ENCODE peak calls at places on chromosome 5, in ten cellular contexts. H, U, S, Y, Z, Q, B, T, R and D are unnamed samples.

GRCh38 chr5:91301459-91301858 is 81.7 kb downstream of the ARRDC3 start:
- DNase-seq in H (no peak), U (peak; percentile 75), S (no peak), Y (no peak), Z (peak; percentile 74), Q (no peak), B (no peak), T (no peak), R (no peak), D (no peak)

GRCh38 chr5:27020965-27021364 is 17.4 kb downstream of the CDH9 start:
- DNase-seq in H (peak; percentile 7), U (peak; percentile 55), S (no peak), Y (no peak), Z (peak; percentile 48), Q (no peak), B (no peak), T (no peak), R (no peak), D (peak; percentile 48)

GRCh38 chr5:179150011-179150410 is 89.8 kb downstream of the ZNF354C start:
- DNase-seq in H (no peak), U (no peak), S (no peak), Y (peak; percentile 45), Z (no peak), Q (no peak), B (no peak), T (no peak), R (no peak), D (no peak)

GRCh38 chr5:140564196-140565023 is at the start of the genes APBB3 and SLC35A4:
- DNase-seq in H (peak; percentile 95), U (peak; percentile 99), S (peak; percentile 100), Y (peak; percentile 98), Z (peak; percentile 99), Q (peak; percentile 95), B (no peak), T (peak; percentile 84), R (peak; percentile 94), D (peak; percentile 98)

GRCh38 chr5:43000198-43000840 is 39.8 kb downstream of the ANXA2R start:
- DNase-seq in H (peak; percentile 20), U (no peak), S (no peak), Y (no peak), Z (no peak), Q (no peak), B (no peak), T (no peak), R (no peak), D (no peak)

GRCh38 chr5:84092738-84093137 is 291.9 kb downstream of the EDIL3 start:
- DNase-seq in H (no peak), U (no peak), S (no peak), Y (no peak), Z (no peak), Q (no peak), B (no peak), T (no peak), R (no peak), D (no peak)

GRCh38 chr5:61623401-61624069 is 291.5 kb downstream of the ZSWIM6 start:
- DNase-seq in H (peak; percentile 41), U (no peak), S (no peak), Y (no peak), Z (peak; percentile 20), Q (no peak), B (peak; percentile 8), T (no peak), R (no peak), D (no peak)

GRCh38 chr5:83777856-83778255 is 57.2 kb upstream of the HAPLN1 start:
- DNase-seq in H (no peak), U (no peak), S (no peak), Y (no peak), Z (no peak), Q (no peak), B (no peak), T (no peak), R (no peak), D (no peak)

GRCh38 chr5:16615737-16616535 is 861 bp downstream of the RETREG1 start:
- DNase-seq in H (no peak), U (no peak), S (no peak), Y (no peak), Z (peak; percentile 28), Q (no peak), B (no peak), T (no peak), R (no peak), D (no peak)

GRCh38 chr5:102531506-102531905 is 32.7 kb upstream of the SLCO6A1 start:
- DNase-seq in H (no peak), U (peak; percentile 9), S (no peak), Y (no peak), Z (no peak), Q (no peak), B (peak; percentile 19), T (no peak), R (no peak), D (no peak)

GRCh38 chr5:91049800-91050199 is 333.3 kb downstream of the ARRDC3 start:
- DNase-seq in H (no peak), U (peak; percentile 49), S (no peak), Y (no peak), Z (peak; percentile 43), Q (no peak), B (no peak), T (no peak), R (no peak), D (peak; percentile 9)